ENCODE peak calls at places on chromosomes 5 and 9, in six cellular contexts. W, N, Y, V, Z and O are unnamed samples.
A peak's percentile ranks its signal among the peaks of the same experiment; 100 is the strongest.

GRCh38 chr9:131755541-131756198 is 15.8 kb upstream of the RAPGEF1 start:
- DNase-seq in Z (peak; percentile 71), V (peak; percentile 87), N (peak; percentile 79), W (peak; percentile 69), Y (peak; percentile 80), O (peak; percentile 90)

GRCh38 chr5:168971100-168971499 is 329.8 kb downstream of the SLIT3 start:
- DNase-seq in Y (no peak), N (no peak), V (no peak), W (no peak), Z (no peak), O (no peak)

GRCh38 chr9:121607434-121608248 is 43.8 kb upstream of the DAB2IP start:
- DNase-seq in Y (no peak), N (peak; percentile 63), W (no peak), V (peak; percentile 73), Z (no peak), O (no peak)

GRCh38 chr9:96619109-96619435 is 571 bp downstream of the CDC14B start:
- DNase-seq in Y (no peak), V (peak; percentile 44), Z (no peak), W (no peak), N (no peak), O (no peak)

GRCh38 chr9:90099262-90099982 is 494.6 kb downstream of the GADD45G start:
- DNase-seq in V (no peak), N (no peak), W (no peak), Y (no peak), Z (no peak), O (no peak)

GRCh38 chr5:151326276-151326675 is 21.1 kb downstream of the SLC36A2 start:
- DNase-seq in N (no peak), V (no peak), Y (no peak), Z (no peak), W (no peak), O (no peak)

GRCh38 chr9:70367305-70367930 is 47.0 kb downstream of the KLF9 start:
- DNase-seq in Z (no peak), N (no peak), V (no peak), W (no peak), Y (no peak), O (no peak)

GRCh38 chr5:57210633-57211032 is 36.8 kb downstream of the GPBP1 start:
- DNase-seq in Z (no peak), V (no peak), W (no peak), Y (no peak), N (no peak), O (no peak)

GRCh38 chr9:115548826-115549225 is 430.9 kb upstream of the TNC start:
- DNase-seq in Y (no peak), V (no peak), N (no peak), Z (no peak), W (no peak), O (no peak)

GRCh38 chr5:132830436-132831094 is at the start of gene SHROOM1:
- DNase-seq in V (peak; percentile 83), W (no peak), Y (no peak), N (peak; percentile 55), Z (no peak), O (no peak)

GRCh38 chr5:120567921-120568320 is 103.8 kb downstream of the PRR16 start:
- DNase-seq in V (no peak), W (no peak), Y (no peak), Z (no peak), N (no peak), O (no peak)

GRCh38 chr9:6788175-6789016 is 30.6 kb downstream of the KDM4C start:
- DNase-seq in Z (no peak), N (peak; percentile 17), W (no peak), V (no peak), Y (no peak), O (no peak)

GRCh38 chr5:142826741-142827492 is 56.7 kb downstream of the ARHGAP26 start:
- DNase-seq in W (no peak), Y (no peak), Z (peak; percentile 24), V (peak; percentile 42), N (peak; percentile 62), O (no peak)

GRCh38 chr9:97714435-97714834 is 17.3 kb upstream of the XPA start:
- DNase-seq in W (no peak), N (peak; percentile 49), Y (no peak), V (no peak), Z (no peak), O (no peak)

GRCh38 chr9:135794057-135794335 is 92.0 kb downstream of the KCNT1 start:
- DNase-seq in N (no peak), Y (no peak), V (no peak), Z (no peak), W (no peak), O (no peak)

GRCh38 chr5:39005566-39006232 is 68.5 kb downstream of the RICTOR start:
- DNase-seq in Z (no peak), Y (no peak), W (no peak), N (no peak), V (no peak), O (no peak)

GRCh38 chr5:1516615-1517601 is 6.9 kb downstream of the LPCAT1 start:
- DNase-seq in W (no peak), Y (no peak), N (peak; percentile 37), V (peak; percentile 20), Z (no peak), O (no peak)

GRCh38 chr9:71607571-71607970 is 160.7 kb downstream of the CEMIP2 start:
- DNase-seq in Z (no peak), Y (no peak), V (no peak), W (peak; percentile 31), N (no peak), O (no peak)

GRCh38 chr9:136022731-136023400 is 61.7 kb upstream of the UBAC1 start:
- DNase-seq in W (no peak), Z (no peak), Y (no peak), V (peak; percentile 23), N (no peak), O (no peak)

GRCh38 chr5:8827701-8828100 is 718.2 kb downstream of the SEMA5A start:
- DNase-seq in Z (no peak), N (no peak), W (no peak), Y (no peak), V (no peak), O (no peak)

GRCh38 chr9:84432746-84433145 is 92.2 kb upstream of the SLC28A3 start:
- DNase-seq in V (no peak), Y (no peak), N (no peak), Z (no peak), W (no peak), O (no peak)

GRCh38 chr5:132059696-132060500 is 557 bp upstream of the IL3 start:
- DNase-seq in V (peak; percentile 16), Y (no peak), W (no peak), N (peak; percentile 36), Z (no peak), O (no peak)